ENCODE peak calls at places on chromosomes 4 and X, in five cellular contexts. T, E, L, F and J are unnamed samples.

GRCh38 chrX:23756165-23756564 is 13.1 kb upstream of the ACOT9 start:
- DNase-seq in F (peak; percentile 89), L (peak; percentile 22), E (no peak), T (peak; percentile 56), J (peak; percentile 65)

GRCh38 chr4:151325320-151326246 is at the start of gene SH3D19:
- DNase-seq in L (peak; percentile 81), E (peak; percentile 68), T (peak; percentile 58), F (peak; percentile 78), J (peak; percentile 20)

GRCh38 chr4:139576219-139576618 is 20.2 kb upstream of the SETD7 start:
- DNase-seq in F (no peak), E (no peak), T (no peak), L (no peak), J (no peak)

GRCh38 chrX:29315931-29316330 is 728.7 kb downstream of the IL1RAPL1 start:
- DNase-seq in L (no peak), T (no peak), E (no peak), F (no peak), J (no peak)

GRCh38 chrX:118239471-118239870 is 106.4 kb upstream of the WDR44 start:
- DNase-seq in L (peak; percentile 10), F (no peak), E (no peak), T (no peak), J (no peak)

GRCh38 chrX:85203461-85203970 is 40.1 kb downstream of the SATL1 start:
- DNase-seq in L (no peak), T (no peak), F (no peak), E (no peak), J (no peak)

GRCh38 chr4:26362745-26363439 is 42.1 kb downstream of the RBPJ start:
- DNase-seq in L (no peak), T (no peak), F (no peak), E (no peak), J (no peak)

GRCh38 chr4:131091896-131092295 is 1995.9 kb downstream of the C4orf33 start:
- DNase-seq in T (no peak), E (peak; percentile 48), L (no peak), F (peak; percentile 57), J (no peak)

GRCh38 chrX:69538321-69538876 is 34.3 kb downstream of the NALF2 start:
- DNase-seq in F (peak; percentile 81), E (peak; percentile 29), T (peak; percentile 77), L (peak; percentile 83), J (peak; percentile 74)

GRCh38 chrX:98299785-98300184 is 1416.1 kb downstream of the RPA4 start:
- DNase-seq in E (no peak), L (no peak), T (no peak), F (no peak), J (no peak)

GRCh38 chr4:55035892-55036291 is 89.5 kb downstream of the KDR start:
- DNase-seq in T (no peak), E (no peak), F (no peak), L (no peak), J (no peak)

GRCh38 chrX:23840674-23841073 is 57.7 kb downstream of the SAT1 start:
- DNase-seq in E (no peak), F (peak; percentile 13), L (no peak), T (no peak), J (no peak)

GRCh38 chr4:152556283-152556682 is 20.4 kb upstream of the FBXW7 start:
- DNase-seq in L (no peak), T (no peak), E (no peak), F (no peak), J (no peak)

GRCh38 chr4:74793757-74794340 is 474 bp downstream of the BTC start:
- DNase-seq in E (no peak), T (peak; percentile 79), L (peak; percentile 15), F (peak; percentile 63), J (peak; percentile 10)

GRCh38 chr4:98610926-98611325 is 47.5 kb downstream of the TSPAN5 start:
- DNase-seq in F (no peak), E (no peak), T (no peak), L (no peak), J (no peak)

GRCh38 chr4:34148322-34148908 is 2095.9 kb downstream of the ARAP2 start:
- DNase-seq in L (no peak), E (no peak), T (no peak), F (no peak), J (no peak)

GRCh38 chr4:107153228-107153627 is 117.1 kb upstream of the DKK2 start:
- DNase-seq in L (no peak), F (peak; percentile 67), T (peak; percentile 68), E (no peak), J (no peak)

GRCh38 chrX:125710403-125711062 is 390.9 kb downstream of the TEX13C start:
- DNase-seq in T (no peak), L (no peak), E (no peak), F (peak; percentile 69), J (no peak)

GRCh38 chrX:5708209-5708608 is 520.5 kb downstream of the NLGN4X start:
- DNase-seq in F (no peak), L (no peak), T (no peak), E (no peak), J (no peak)

GRCh38 chr4:119690871-119691270 is 62.3 kb upstream of the PDE5A start:
- DNase-seq in L (no peak), T (no peak), E (peak; percentile 4), F (no peak), J (no peak)

GRCh38 chr4:95362906-95363578 is 185.7 kb downstream of the UNC5C start:
- DNase-seq in F (peak; percentile 49), E (peak; percentile 32), T (peak; percentile 39), L (no peak), J (no peak)

GRCh38 chr4:80008351-80008750 is 64.7 kb downstream of the ANTXR2 start:
- DNase-seq in E (no peak), T (no peak), L (no peak), F (no peak), J (no peak)

GRCh38 chrX:30577362-30577961 is at the start of gene TASL:
- DNase-seq in T (no peak), E (no peak), L (no peak), F (no peak), J (peak; percentile 71)

GRCh38 chr4:45971108-45971507 is 152.7 kb downstream of the GABRG1 start:
- DNase-seq in T (no peak), L (no peak), E (no peak), F (no peak), J (no peak)
- TF ChIP-seq CTCF in T (no peak), L (no peak), E (no peak), F (no peak), J (no peak)

GRCh38 chr4:89898304-89898716 is 3.7 kb downstream of the MMRN1 start:
- DNase-seq in L (no peak), T (no peak), F (peak; percentile 55), E (no peak), J (no peak)
- TF ChIP-seq CTCF in L (no peak), T (no peak), F (no peak), E (no peak), J (no peak)

DNA sequence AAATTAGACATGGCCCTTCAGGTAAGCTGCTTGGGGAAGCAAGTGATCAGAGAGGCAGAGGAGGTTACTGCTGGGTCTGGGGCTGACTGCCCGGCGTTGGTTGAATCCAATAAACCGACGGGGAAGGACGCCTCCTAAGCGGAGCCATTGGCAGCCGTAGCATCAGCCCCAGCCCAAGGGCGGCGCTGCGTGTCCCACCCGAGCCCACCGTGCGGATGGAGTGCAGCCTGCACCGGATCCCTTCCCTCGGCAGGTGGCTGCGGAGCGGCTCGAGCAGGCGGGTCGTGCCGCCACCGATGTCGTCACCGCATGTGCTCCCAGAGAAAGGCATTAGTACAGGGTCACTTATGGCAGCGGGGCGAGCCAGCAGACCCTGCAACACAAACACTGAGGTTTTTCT is 82.1 kb downstream of the ALPK1 start:
- DNase-seq in F (peak; percentile 94), L (peak; percentile 12), T (peak; percentile 91), E (no peak), J (no peak)
- TF ChIP-seq CTCF in F (peak; percentile 62), L (no peak), T (no peak), E (no peak), J (no peak)

GRCh38 chr4:186297013-186297645 is 31.1 kb downstream of the F11 start:
- DNase-seq in T (no peak), L (no peak), F (peak; percentile 56), E (peak; percentile 56), J (peak; percentile 61)
- TF ChIP-seq CTCF in T (peak; percentile 46), L (peak; percentile 70), F (peak; percentile 83), E (peak; percentile 64), J (peak; percentile 22)

GRCh38 chr4:24001945-24002640 is 112.2 kb upstream of the PPARGC1A start:
- DNase-seq in T (no peak), L (no peak), F (no peak), E (no peak), J (no peak)

GRCh38 chr4:24002641-24002966 is 112.8 kb upstream of the PPARGC1A start:
- DNase-seq in F (no peak), T (no peak), E (no peak), L (no peak), J (no peak)

GRCh38 chr4:24001486-24001885 is 111.6 kb upstream of the PPARGC1A start:
- DNase-seq in L (no peak), T (no peak), F (no peak), E (no peak), J (no peak)

GRCh38 chr4:24003926-24004325 is 114.1 kb upstream of the PPARGC1A start:
- DNase-seq in T (no peak), E (no peak), F (no peak), L (no peak), J (no peak)

GRCh38 chr4:24003476-24003875 is 113.6 kb upstream of the PPARGC1A start:
- DNase-seq in T (no peak), E (no peak), L (no peak), F (peak; percentile 26), J (no peak)
- TF ChIP-seq CTCF in T (no peak), E (no peak), L (no peak), F (no peak), J (no peak)

GRCh38 chr4:111556861-111557260 is 588.4 kb upstream of the FAM241A start:
- DNase-seq in L (no peak), F (no peak), T (no peak), E (no peak), J (no peak)

GRCh38 chr4:111556141-111556781 is 589.0 kb upstream of the FAM241A start:
- DNase-seq in E (no peak), L (no peak), T (no peak), F (no peak), J (no peak)
- TF ChIP-seq CTCF in E (no peak), L (no peak), T (no peak), F (no peak), J (no peak)

GRCh38 chrX:21839334-21840198 is at the start of gene MBTPS2:
- DNase-seq in T (peak; percentile 81), F (peak; percentile 84), E (peak; percentile 73), L (peak; percentile 81), J (peak; percentile 52)
- TF ChIP-seq CTCF in T (no peak), F (peak; percentile 25), E (no peak), L (no peak), J (no peak)